ENCODE peak calls at places on chromosome 12, in four cellular contexts. C, S, Z and H are unnamed samples.
A peak's percentile ranks its signal among the peaks of the same experiment; 100 is the strongest.

GRCh38 chr12:122043476-122043875 is 21.8 kb downstream of the BCL7A start:
- DNase-seq in C (no peak), S (no peak), Z (no peak), H (no peak)

GRCh38 chr12:68310370-68310769 is 21.8 kb downstream of the MDM1 start:
- DNase-seq in C (no peak), S (peak; percentile 95), Z (peak; percentile 85), H (peak; percentile 65)

GRCh38 chr12:28618772-28619171 is 428.5 kb downstream of the CCDC91 start:
- DNase-seq in C (no peak), S (no peak), Z (no peak), H (no peak)

GRCh38 chr12:80432061-80432460 is 12.0 kb upstream of the PTPRQ start:
- DNase-seq in C (no peak), S (no peak), Z (peak; percentile 36), H (no peak)

GRCh38 chr12:108542320-108542719 is 18.7 kb downstream of the SART3 start:
- DNase-seq in C (no peak), S (peak; percentile 41), Z (no peak), H (no peak)

GRCh38 chr12:88308825-88309224 is 166.7 kb downstream of the TMTC3 start:
- DNase-seq in C (no peak), S (peak; percentile 95), Z (peak; percentile 93), H (no peak)

GRCh38 chr12:6215932-6216494 is 15.8 kb downstream of the CD9 start:
- DNase-seq in C (no peak), S (peak; percentile 33), Z (peak; percentile 92), H (peak; percentile 100)

GRCh38 chr12:76006028-76006916 is 25.3 kb downstream of the PHLDA1 start:
- DNase-seq in C (no peak), S (no peak), Z (no peak), H (no peak)

GRCh38 chr12:130486891-130487416 is 149.3 kb downstream of the PIWIL1 start:
- DNase-seq in C (no peak), S (no peak), Z (no peak), H (no peak)

GRCh38 chr12:78584695-78585094 is 279.9 kb upstream of the SYT1 start:
- DNase-seq in C (peak; percentile 77), S (peak; percentile 6), Z (peak; percentile 16), H (no peak)

GRCh38 chr12:2264622-2265306 is 212.0 kb downstream of the CACNA1C start:
- DNase-seq in C (no peak), S (peak; percentile 98), Z (peak; percentile 99), H (no peak)

GRCh38 chr12:87704374-87704773 is 324.8 kb downstream of the C12orf50 start:
- DNase-seq in C (no peak), S (no peak), Z (no peak), H (no peak)

GRCh38 chr12:94147991-94148840 is at the start of gene PLXNC1:
- DNase-seq in C (peak; percentile 81), S (peak; percentile 31), Z (peak; percentile 60), H (no peak)

GRCh38 chr12:114713466-114714215 is 29.7 kb upstream of the TBX3 start:
- DNase-seq in C (no peak), S (no peak), Z (no peak), H (no peak)

DNA sequence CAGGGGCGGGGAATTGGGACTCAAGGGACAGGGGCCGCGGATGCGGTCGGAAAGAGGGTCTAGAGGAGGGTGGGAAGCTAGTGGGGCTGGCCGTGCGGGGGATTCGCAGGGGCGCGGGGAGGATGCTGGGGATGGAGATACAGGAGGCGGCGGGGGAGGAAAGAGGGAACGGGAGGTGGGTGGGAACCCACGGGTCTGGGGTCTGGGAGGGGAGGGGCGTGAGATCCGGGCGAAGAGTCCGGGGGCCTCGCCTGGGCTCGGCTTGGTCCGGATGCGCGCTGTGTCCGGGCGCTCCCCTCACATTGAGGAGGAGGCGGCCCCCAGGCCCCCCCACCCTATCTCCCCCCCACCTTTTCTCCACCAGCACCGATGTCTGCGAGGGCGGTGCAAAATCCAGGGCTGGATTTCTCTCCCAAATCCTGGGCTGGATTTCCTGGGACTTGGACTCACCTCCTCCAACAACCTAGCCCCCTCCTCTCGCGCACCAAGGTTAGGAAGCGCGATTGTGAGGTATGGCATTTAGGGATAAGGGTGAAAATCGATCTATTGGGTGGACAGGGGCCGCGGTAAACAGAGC is at the start of gene AGAP2:
- DNase-seq in C (peak; percentile 80), S (no peak), Z (peak; percentile 27), H (no peak)
- H3K4me2 ChIP-seq in C (peak within 1 kb of the TSS; percentile 98), S (peak within 1 kb of the TSS; percentile 73), Z (peak within 1 kb of the TSS; percentile 37), H (no peak within 1 kb of the TSS)

DNA sequence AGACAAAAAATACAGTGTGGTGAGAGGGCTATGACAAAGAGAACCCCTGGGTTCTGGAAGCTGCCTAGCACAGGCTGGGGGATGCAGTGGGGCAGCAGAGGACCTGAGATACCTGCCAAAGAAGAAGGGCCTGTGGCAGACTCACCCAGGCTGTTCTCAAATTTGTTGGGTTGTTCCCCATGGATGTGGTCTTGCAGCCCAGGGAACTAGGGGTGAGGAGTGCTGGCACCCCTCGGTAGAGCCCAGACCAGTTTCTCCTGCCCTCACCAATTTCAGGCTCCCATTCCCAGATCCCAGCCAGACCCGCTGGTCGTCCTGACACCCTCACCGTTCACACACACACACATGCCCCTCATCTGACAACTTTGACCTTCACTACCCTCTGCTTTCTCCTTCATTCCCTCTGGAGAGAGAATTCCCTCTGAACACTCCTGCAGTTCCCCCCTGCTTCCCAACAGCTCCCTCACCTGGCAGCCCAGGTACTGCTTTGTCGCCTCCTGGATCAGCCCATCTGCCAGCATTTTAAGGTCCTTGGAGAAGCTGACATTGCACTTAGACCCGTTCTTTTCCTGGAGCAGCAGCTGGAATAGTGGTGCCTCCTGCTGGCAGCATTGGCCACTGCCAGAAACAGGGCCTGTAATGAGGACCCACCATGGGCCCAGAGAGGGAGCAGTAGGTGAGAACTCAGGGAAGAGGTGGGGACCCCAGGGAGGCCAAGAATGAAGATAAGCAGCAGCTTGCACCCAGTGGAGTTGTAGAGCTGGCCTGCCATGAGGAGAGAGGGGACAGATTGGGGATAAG is 5.9 kb upstream of the GDF11 start:
- DNase-seq in C (peak; percentile 81), S (peak; percentile 66), Z (peak; percentile 55), H (peak; percentile 74)
- TF ChIP-seq CTCF in C (peak; percentile 89), S (peak; percentile 87), Z (peak; percentile 95), H (peak; percentile 79)

GRCh38 chr12:100557357-100557756 is 16.1 kb upstream of the GAS2L3 start:
- DNase-seq in C (no peak), S (no peak), Z (no peak), H (no peak)
- H3K27me3 ChIP-seq in C (no peaks in the 10 kb centered on the region), S (no peaks in the 10 kb centered on the region), Z (no peaks in the 10 kb centered on the region), H (peaks cover 10% of the 10 kb centered on the region)

GRCh38 chr12:77325505-77325904 is 260.1 kb upstream of the E2F7 start:
- DNase-seq in C (peak; percentile 62), S (no peak), Z (no peak), H (no peak)
- H3K4me2 ChIP-seq in C (peak overlapping the region; percentile 97), S (peak overlapping the region; percentile 85), Z (peak overlapping the region; percentile 89), H (peak overlapping the region; percentile 98)

DNA sequence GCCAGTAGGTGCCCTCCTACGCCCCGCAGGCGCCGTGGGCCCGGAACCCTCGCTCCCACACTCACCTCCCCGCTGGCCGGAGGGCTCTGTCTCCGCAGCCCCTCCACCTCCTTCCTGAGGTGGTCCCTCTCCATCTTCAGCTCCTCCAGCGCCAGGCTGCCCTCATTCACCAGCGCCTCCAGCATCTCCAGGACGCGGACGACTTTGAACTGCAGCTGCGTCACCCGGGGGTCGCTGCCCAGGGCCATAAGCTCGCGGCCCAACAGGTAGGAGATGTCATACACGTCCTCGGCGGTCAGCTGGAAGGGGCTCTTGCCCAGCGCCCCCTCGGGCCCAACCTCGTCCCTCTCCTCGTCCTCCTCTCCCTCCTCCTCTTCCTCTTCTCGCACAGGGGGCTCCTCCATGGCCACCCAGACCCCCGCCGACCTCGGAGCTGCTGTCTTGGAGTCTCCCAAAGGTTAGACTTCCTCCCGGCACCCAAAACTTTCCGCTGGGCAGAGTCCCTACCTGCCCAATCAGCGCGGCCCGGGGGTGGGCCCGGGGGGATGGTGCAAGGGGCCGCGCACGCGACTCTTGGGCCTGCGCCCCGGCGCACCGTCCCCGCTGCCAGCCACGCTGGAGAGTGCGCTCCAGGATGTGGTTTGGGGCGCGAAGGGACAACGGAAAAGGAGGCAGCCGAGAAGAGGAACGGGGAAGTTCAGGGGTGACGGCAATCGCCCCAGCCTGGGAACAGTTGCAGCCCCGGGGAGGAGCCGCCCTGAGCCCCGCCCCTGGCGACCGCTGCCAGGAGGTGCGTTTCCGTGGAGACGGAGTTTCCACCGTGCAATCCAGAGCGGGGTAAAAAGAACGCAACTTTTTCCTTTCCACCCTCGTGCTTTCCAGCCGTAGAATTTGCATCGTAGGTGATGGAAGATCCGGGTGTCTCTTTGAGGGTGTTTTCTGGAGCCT is at the start of gene RILPL2:
- DNase-seq in C (peak; percentile 76), S (peak; percentile 65), Z (peak; percentile 79), H (peak; percentile 89)
- TF ChIP-seq CTCF in C (peak; percentile 5), S (no peak), Z (peak; percentile 0), H (no peak)

GRCh38 chr12:63264629-63265028 is 113.6 kb upstream of the AVPR1A start:
- DNase-seq in C (no peak), S (no peak), Z (no peak), H (no peak)
- H3K27me3 ChIP-seq in C (no peaks in the 10 kb centered on the region), S (no peaks in the 10 kb centered on the region), Z (no peaks in the 10 kb centered on the region), H (no peaks in the 10 kb centered on the region)

GRCh38 chr12:120460157-120460556 is 9.4 kb downstream of the SRSF9 start:
- DNase-seq in C (no peak), S (no peak), Z (no peak), H (no peak)

GRCh38 chr12:120457133-120457532 is 10.9 kb downstream of the GATC start:
- DNase-seq in C (peak; percentile 44), S (no peak), Z (no peak), H (no peak)

GRCh38 chr12:120453060-120453761 is 7.0 kb downstream of the GATC start:
- DNase-seq in C (no peak), S (no peak), Z (no peak), H (no peak)

GRCh38 chr12:120453977-120454376 is 7.7 kb downstream of the GATC start:
- DNase-seq in C (peak; percentile 45), S (peak; percentile 19), Z (peak; percentile 16), H (no peak)

DNA sequence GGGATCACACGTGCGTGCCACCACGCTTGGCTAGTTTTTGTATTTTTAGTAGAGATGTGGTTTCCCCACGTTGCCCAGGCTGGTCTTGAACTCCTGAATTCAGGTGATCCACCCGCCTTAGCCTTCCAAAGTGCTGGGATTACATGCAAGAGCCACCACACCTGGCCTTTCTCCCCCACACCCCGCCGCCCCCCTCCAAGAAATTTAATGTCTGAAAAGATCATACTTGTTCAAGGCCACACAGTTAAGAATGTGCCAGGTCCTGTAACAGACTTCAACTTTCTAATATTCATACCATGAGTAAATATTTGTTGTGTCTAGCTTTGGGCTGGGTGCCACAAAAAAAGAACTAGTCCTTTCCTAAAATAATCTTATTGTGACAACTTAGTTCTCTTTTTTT is 9.1 kb downstream of the GATC start:
- DNase-seq in C (no peak), S (no peak), Z (no peak), H (no peak)
- H3K4me2 ChIP-seq in C (no peak overlapping the region), S (no peak overlapping the region), Z (no peak overlapping the region), H (no peak overlapping the region)

GRCh38 chr12:19643635-19644034 is 204.3 kb downstream of the AEBP2 start:
- DNase-seq in C (peak; percentile 87), S (peak; percentile 68), Z (peak; percentile 59), H (peak; percentile 11)
- TF ChIP-seq CTCF in C (peak; percentile 74), S (peak; percentile 70), Z (peak; percentile 82), H (peak; percentile 57)